ENCODE peak calls at places on chromosomes 3 and 15, in ten cellular contexts. X is spleen, M is H1, Q is transverse colon, O is sigmoid colon, N is Panc1, V is HCT116, K is HepG2, G is breast epithelium, Z is GM23338. J is an unnamed sample.

GRCh38 chr15:39595621-39596221 is 14.8 kb downstream of the THBS1 start:
- DNase-seq in X (no peak), M (no peak), Q (peak), O (no peak), N (no peak), V (no peak), K (no peak), G (no peak), Z (no peak), J (no peak)

GRCh38 chr3:134029256-134029733 is 430 bp downstream of the SLCO2A1 start:
- DNase-seq in X (no peak), M (no peak), Q (no peak), O (no peak), N (no peak), V (no peak), K (no peak), G (no peak), Z (peak), J (no peak)

GRCh38 chr3:15332405-15333098 is at the start of gene SH3BP5:
- DNase-seq in X (peak), M (no peak), Q (peak), O (peak), N (peak), V (peak), K (no peak), G (peak), Z (peak), J (no peak)

GRCh38 chr15:92915766-92916435 is 15.8 kb downstream of the CHD2 start:
- DNase-seq in X (no peak), M (no peak), Q (no peak), O (no peak), N (no peak), V (no peak), K (no peak), G (no peak), Z (peak), J (no peak)

GRCh38 chr15:36152961-36153360 is 426.5 kb upstream of the CDIN1 start:
- DNase-seq in X (no peak), M (no peak), Q (no peak), O (no peak), N (no peak), V (no peak), K (no peak), G (no peak), Z (no peak), J (no peak)

GRCh38 chr3:151709847-151710246 is 23.9 kb upstream of the AADACL2 start:
- DNase-seq in X (no peak), M (no peak), Q (no peak), O (no peak), N (no peak), V (no peak), K (no peak), G (no peak), Z (no peak), J (no peak)

GRCh38 chr3:49469876-49470713 is at the start of gene DAG1:
- DNase-seq in X (peak), M (peak), Q (peak), O (peak), N (no peak), V (peak), K (peak), G (peak), Z (peak), J (peak)

GRCh38 chr15:84604804-84605203 is 4.0 kb downstream of the ZSCAN2 start:
- DNase-seq in X (no peak), M (no peak), Q (no peak), O (no peak), N (no peak), V (no peak), K (no peak), G (no peak), Z (no peak), J (no peak)

GRCh38 chr3:67459131-67459530 is 195.3 kb downstream of the SUCLG2 start:
- DNase-seq in X (no peak), M (no peak), Q (no peak), O (no peak), N (no peak), V (no peak), K (no peak), G (no peak), Z (no peak), J (no peak)

GRCh38 chr3:113698891-113699465 is 2.5 kb upstream of the USF3 start:
- DNase-seq in X (peak), M (no peak), Q (peak), O (no peak), N (no peak), V (no peak), K (no peak), G (no peak), Z (peak), J (no peak)

GRCh38 chr15:36256258-36256825 is 323.1 kb upstream of the CDIN1 start:
- DNase-seq in X (no peak), M (no peak), Q (no peak), O (no peak), N (no peak), V (no peak), K (no peak), G (no peak), Z (no peak), J (no peak)

GRCh38 chr15:42348083-42348482 is 11.2 kb upstream of the CAPN3 start:
- DNase-seq in X (no peak), M (no peak), Q (no peak), O (no peak), N (no peak), V (no peak), K (no peak), G (no peak), Z (no peak), J (no peak)

GRCh38 chr15:34124656-34125055 is 22.8 kb downstream of the PGBD4 start:
- DNase-seq in X (no peak), M (no peak), Q (no peak), O (no peak), N (no peak), V (no peak), K (no peak), G (no peak), Z (no peak), J (no peak)

GRCh38 chr15:27561816-27562215 is 537.3 kb downstream of the OCA2 start:
- DNase-seq in X (no peak), M (no peak), Q (no peak), O (no peak), N (no peak), V (no peak), K (no peak), G (no peak), Z (no peak), J (no peak)

GRCh38 chr3:159830523-159831151 is 158.0 kb upstream of the IL12A start:
- DNase-seq in X (no peak), M (no peak), Q (no peak), O (no peak), N (no peak), V (no peak), K (no peak), G (no peak), Z (no peak), J (no peak)

GRCh38 chr3:120170223-120170622 is 76.0 kb upstream of the GSK3B start:
- DNase-seq in X (no peak), M (no peak), Q (no peak), O (no peak), N (peak), V (peak), K (no peak), G (no peak), Z (no peak), J (no peak)

DNA sequence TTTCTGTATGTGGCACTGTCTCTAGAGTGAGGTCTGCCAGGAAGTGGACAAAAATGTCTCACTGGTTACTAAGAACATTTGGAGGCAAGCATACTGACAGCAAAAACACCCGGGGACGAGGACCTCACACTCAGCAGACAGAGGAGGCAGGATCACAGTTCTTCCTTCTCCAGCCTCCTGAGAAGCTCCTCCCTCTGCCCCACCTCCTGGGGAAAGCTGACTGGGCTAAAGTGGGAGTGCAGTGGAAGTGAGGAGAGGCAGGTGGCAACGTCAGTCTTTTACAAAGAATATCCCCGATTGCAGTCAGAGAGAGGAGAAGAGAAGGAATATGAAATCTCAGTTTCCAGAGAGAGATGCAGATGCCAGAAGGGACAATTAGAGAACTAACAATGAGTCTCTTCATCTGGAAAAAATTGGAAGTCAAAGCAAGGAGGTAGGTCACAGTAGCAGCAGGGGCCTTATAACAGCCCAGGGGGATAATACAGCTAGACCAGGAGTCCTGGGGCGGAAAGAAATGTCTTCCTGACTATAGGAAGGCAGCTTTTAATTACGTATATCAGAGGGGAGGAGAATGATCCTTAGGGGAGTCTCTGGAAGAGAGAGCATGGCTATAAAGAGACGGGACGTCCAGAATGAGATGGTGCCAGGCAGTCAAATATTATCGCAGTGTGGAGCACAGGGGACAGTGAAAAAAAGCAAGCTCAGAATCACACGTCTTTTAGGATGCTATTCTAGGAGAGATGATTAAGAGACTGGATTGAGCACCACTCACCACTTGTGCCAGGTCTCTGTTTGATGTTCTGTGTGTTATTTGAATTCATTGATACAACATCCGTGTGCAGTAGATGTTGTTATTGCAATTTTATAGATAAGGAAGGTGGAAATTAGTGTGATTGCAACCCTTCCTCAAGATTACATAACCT is 47.2 kb downstream of the LEO1 start:
- DNase-seq in X (no peak), M (no peak), Q (no peak), O (no peak), N (no peak), V (no peak), K (no peak), G (no peak), Z (peak), J (no peak)
- TF ChIP-seq POLR2AphosphoS5 in X (no peak), M (no peak), Q (no peak), O (no peak), N (no peak), V (no peak), K (no peak), G (no peak), Z (no peak), J (no peak)

GRCh38 chr3:179449621-179450020 is 1.6 kb downstream of the GNB4 start:
- DNase-seq in X (no peak), M (no peak), Q (no peak), O (no peak), N (no peak), V (no peak), K (no peak), G (no peak), Z (no peak), J (no peak)
- H3K27ac ChIP-seq in X (peak), M (no peak), Q (peak), O (peak), N (no peak), V (no peak), K (no peak), G (peak), Z (no peak), J (peak)

DNA sequence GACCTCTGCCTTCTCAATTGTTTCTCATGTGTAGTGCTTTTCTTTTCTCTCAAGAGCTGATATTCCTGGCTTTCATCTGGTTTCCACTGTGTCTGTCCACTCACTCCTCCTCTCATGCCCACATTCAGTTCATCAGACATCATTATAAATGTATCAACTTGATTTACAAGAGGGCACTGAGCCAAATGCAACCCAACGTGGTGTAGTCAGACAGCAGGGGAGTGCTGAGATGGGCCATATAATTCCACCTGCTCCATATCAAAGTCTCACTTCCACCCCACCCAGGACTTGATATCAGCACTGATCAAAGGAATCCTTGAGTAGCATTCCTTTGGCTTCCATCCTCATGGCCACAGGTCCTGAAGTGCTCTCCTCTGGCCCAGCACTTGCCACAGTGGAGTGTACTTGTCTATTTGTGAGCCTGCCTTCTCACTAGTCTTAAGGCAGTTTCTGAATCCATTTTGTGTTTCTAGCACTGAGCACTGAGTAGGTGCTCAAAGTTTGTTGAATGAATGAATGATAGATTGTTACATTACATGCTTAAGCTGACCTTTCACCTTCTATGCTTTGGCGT is 252.8 kb downstream of the CLSTN2 start:
- DNase-seq in X (no peak), M (no peak), Q (no peak), O (no peak), N (no peak), V (no peak), K (no peak), G (no peak), Z (no peak), J (no peak)
- H3K4me3 ChIP-seq in X (no peak), M (no peak), Q (no peak), O (no peak), N (no peak), V (no peak), K (no peak), G (no peak), Z (no peak), J (no peak)

GRCh38 chr3:172688588-172688987 is 22.3 kb downstream of the NCEH1 start:
- DNase-seq in X (no peak), M (no peak), Q (peak), O (no peak), N (no peak), V (no peak), K (no peak), G (no peak), Z (no peak), J (no peak)
- TF ChIP-seq POLR2AphosphoS5 in X (no peak), M (no peak), Q (peak), O (no peak), N (no peak), V (no peak), K (no peak), G (no peak), Z (no peak), J (no peak)

GRCh38 chr3:138875754-138876664 is 41.3 kb upstream of the PIK3CB start:
- DNase-seq in X (peak), M (no peak), Q (no peak), O (no peak), N (no peak), V (no peak), K (no peak), G (no peak), Z (no peak), J (no peak)
- H3K27ac ChIP-seq in X (peak), M (no peak), Q (no peak), O (no peak), N (no peak), V (no peak), K (no peak), G (no peak), Z (no peak), J (no peak)

GRCh38 chr3:137035631-137036030 is 77.8 kb downstream of the IL20RB start:
- DNase-seq in X (no peak), M (no peak), Q (no peak), O (no peak), N (no peak), V (peak), K (peak), G (no peak), Z (peak), J (no peak)

GRCh38 chr3:137026701-137027100 is 68.9 kb downstream of the IL20RB start:
- DNase-seq in X (no peak), M (no peak), Q (no peak), O (no peak), N (no peak), V (no peak), K (no peak), G (no peak), Z (no peak), J (no peak)

GRCh38 chr3:137032465-137033120 is 74.8 kb downstream of the IL20RB start:
- DNase-seq in X (peak), M (peak), Q (peak), O (peak), N (peak), V (peak), K (peak), G (peak), Z (peak), J (peak)
- H3K4me3 ChIP-seq in X (no peak), M (peak), Q (peak), O (no peak), N (peak), V (peak), K (peak), G (peak), Z (peak), J (peak)

J was measured in SK-N-MC.